ENCODE peak calls at places on chromosomes 2 and 18, in nine cellular contexts. G is GM13976; R is amniotic stem cell; U is renal cortical epithelial cell; I is T follicular helper cell; N is iris pigment epithelial cell; Y is H4; M is EL; S is activated naive CD8-positive, alpha-beta T cell treated with anti-CD3 and anti-CD28 coated beads for 36 hours. T is an unnamed sample.

GRCh38 chr2:164388511-164388910 is 232.8 kb downstream of the GRB14 start:
- DNase-seq in G (no peak), R (peak), U (peak), I (no peak), N (peak), Y (peak), M (peak), S (no peak), T (peak)

GRCh38 chr2:142286618-142287017 is 155.8 kb upstream of the LRP1B start:
- DNase-seq in G (peak), R (no peak), U (peak), I (no peak), N (no peak), Y (peak), M (no peak), S (no peak), T (peak)

GRCh38 chr2:151051584-151052220 is 210.0 kb downstream of the RBM43 start:
- DNase-seq in G (peak), R (peak), U (peak), I (no peak), N (peak), Y (peak), M (peak), S (no peak), T (peak)

GRCh38 chr2:209472871-209473270 is 49.0 kb downstream of the MAP2 start:
- DNase-seq in G (no peak), R (no peak), U (peak), I (no peak), N (peak), Y (peak), M (peak), S (no peak), T (peak)

GRCh38 chr2:138777996-138778395 is 2.2 kb downstream of the NXPH2 start:
- DNase-seq in G (no peak), R (no peak), U (peak), I (no peak), N (peak), Y (peak), M (peak), S (no peak), T (peak)

GRCh38 chr2:239065962-239066361 is 218.1 kb downstream of the TWIST2 start:
- DNase-seq in G (no peak), R (no peak), U (no peak), I (no peak), N (no peak), Y (no peak), M (no peak), S (no peak), T (no peak)

GRCh38 chr2:54741250-54741649 is 17.8 kb downstream of the EML6 start:
- DNase-seq in G (no peak), R (no peak), U (no peak), I (no peak), N (no peak), Y (no peak), M (no peak), S (no peak), T (no peak)

GRCh38 chr18:51478908-51479307 is 281.4 kb upstream of the MEX3C start:
- DNase-seq in G (no peak), R (no peak), U (no peak), I (no peak), N (no peak), Y (no peak), M (no peak), S (no peak), T (no peak)

GRCh38 chr2:31384351-31384750 is 30.2 kb downstream of the XDH start:
- DNase-seq in G (peak), R (peak), U (peak), I (no peak), N (peak), Y (peak), M (peak), S (no peak), T (peak)